ENCODE peak calls at places on chromosomes 12 and 14, in nine cellular contexts. A is HS-5; M is NCI-H1092; S is naive thymus-derived CD4-positive, alpha-beta T cell; U is cerebellum; N is type B pancreatic cell; W is PC-9; J is germinal center; H is AG08396. Y is an unnamed sample.

GRCh38 chr14:23579311-23579630 is 681 bp upstream of the JPH4 start:
- DNase-seq in H (no peak), S (no peak), A (no peak), W (no peak), J (no peak), U (no peak), N (peak; percentile 59), M (no peak), Y (no peak)

GRCh38 chr14:22336031-22336430 is 253.0 kb downstream of the DAD1 start:
- DNase-seq in A (no peak), S (no peak), H (no peak), W (no peak), N (no peak), J (no peak), M (no peak), U (no peak), Y (no peak)

GRCh38 chr12:70831538-70831937 is 89.0 kb downstream of the PTPRR start:
- DNase-seq in W (no peak), A (no peak), S (no peak), H (no peak), U (peak; percentile 81), J (no peak), M (no peak), N (no peak), Y (no peak)

GRCh38 chr14:54567224-54567633 is 301 bp downstream of the SAMD4A start:
- DNase-seq in U (no peak), M (no peak), S (no peak), N (peak; percentile 74), J (no peak), H (peak; percentile 36), A (no peak), W (no peak), Y (peak; percentile 71)

GRCh38 chr12:52207895-52208294 is 16.1 kb upstream of the KRT80 start:
- DNase-seq in N (no peak), H (no peak), M (peak; percentile 78), S (no peak), U (peak; percentile 91), W (peak; percentile 78), J (no peak), A (no peak), Y (no peak)

GRCh38 chr14:100030441-100031153 is 34.6 kb upstream of the EVL start:
- DNase-seq in A (peak; percentile 71), N (no peak), U (no peak), H (peak; percentile 62), M (no peak), S (no peak), J (no peak), W (no peak), Y (no peak)

GRCh38 chr12:97837401-97837800 is 374.8 kb downstream of the RMST start:
- DNase-seq in H (no peak), N (no peak), S (no peak), J (no peak), M (no peak), A (no peak), W (no peak), U (no peak), Y (no peak)

GRCh38 chr14:97946291-97946690 is 1149.1 kb downstream of the VRK1 start:
- DNase-seq in N (no peak), W (no peak), S (no peak), A (no peak), U (no peak), J (no peak), H (no peak), M (no peak), Y (no peak)

GRCh38 chr12:56800221-56800620 is 37.1 kb downstream of the HSD17B6 start:
- DNase-seq in U (no peak), A (no peak), W (no peak), N (no peak), M (no peak), H (no peak), S (no peak), J (no peak), Y (no peak)

GRCh38 chr14:69713976-69714716 is 52.8 kb upstream of the SRSF5 start:
- DNase-seq in S (no peak), M (peak; percentile 36), U (no peak), N (no peak), A (no peak), W (no peak), H (no peak), J (no peak), Y (no peak)

GRCh38 chr14:61280092-61280525 is 1.0 kb downstream of the TMEM30B start:
- DNase-seq in S (peak; percentile 53), U (no peak), N (no peak), H (no peak), J (peak; percentile 7), W (no peak), A (no peak), M (no peak), Y (no peak)

GRCh38 chr12:123126294-123127144 is 24.4 kb downstream of the PITPNM2 start:
- DNase-seq in J (no peak), H (peak; percentile 89), M (no peak), N (no peak), A (peak; percentile 98), U (no peak), S (no peak), W (peak; percentile 91), Y (no peak)

GRCh38 chr14:65032319-65032718 is 45.6 kb downstream of the FNTB start:
- DNase-seq in H (no peak), M (no peak), A (no peak), N (no peak), J (no peak), U (peak; percentile 87), S (no peak), W (no peak), Y (no peak)

GRCh38 chr12:121799175-121799841 is 4.5 kb upstream of the SETD1B start:
- DNase-seq in H (peak; percentile 84), J (peak; percentile 56), M (peak; percentile 36), A (no peak), U (no peak), W (peak; percentile 78), S (peak; percentile 71), N (no peak), Y (peak; percentile 77)

GRCh38 chr14:65804752-65805473 is 392.4 kb downstream of the FUT8 start:
- DNase-seq in A (no peak), M (no peak), W (no peak), J (no peak), S (no peak), N (no peak), H (no peak), U (no peak), Y (no peak)

GRCh38 chr12:72471806-72472205 is 199.6 kb downstream of the TRHDE start:
- DNase-seq in A (no peak), J (no peak), S (no peak), U (no peak), W (no peak), M (no peak), H (no peak), N (no peak), Y (no peak)

GRCh38 chr12:52976574-52977071 is 27.7 kb downstream of the KRT18 start:
- DNase-seq in M (no peak), H (no peak), J (no peak), N (no peak), W (peak; percentile 51), A (no peak), U (no peak), S (no peak), Y (peak; percentile 27)

GRCh38 chr12:49187184-49187583 is 1.7 kb downstream of the TUBA1A start:
- DNase-seq in A (no peak), N (peak; percentile 65), U (peak; percentile 86), J (no peak), S (peak; percentile 11), M (no peak), H (peak; percentile 44), W (no peak), Y (peak; percentile 78)

GRCh38 chr12:45349911-45350310 is 134.0 kb downstream of the ANO6 start:
- DNase-seq in N (no peak), H (no peak), M (no peak), W (peak; percentile 33), J (no peak), S (no peak), A (no peak), U (no peak), Y (no peak)

GRCh38 chr12:74816398-74817175 is 279.0 kb downstream of the ATXN7L3B start:
- DNase-seq in M (no peak), A (no peak), S (no peak), N (no peak), U (no peak), W (no peak), J (no peak), H (no peak), Y (no peak)

GRCh38 chr14:87073880-87074570 is 919.0 kb downstream of the GALC start:
- DNase-seq in U (no peak), A (no peak), M (no peak), N (no peak), W (no peak), J (no peak), S (no peak), H (no peak), Y (no peak)

GRCh38 chr14:105180598-105181528 is at the start of gene NUDT14:
- DNase-seq in U (peak; percentile 87), J (peak; percentile 96), N (peak; percentile 90), H (peak; percentile 96), W (peak; percentile 51), M (no peak), A (no peak), S (peak; percentile 82), Y (no peak)

GRCh38 chr12:108214486-108214885 is 85.4 kb downstream of the WSCD2 start:
- DNase-seq in U (no peak), S (no peak), H (peak; percentile 62), A (no peak), W (no peak), J (no peak), M (no peak), N (no peak), Y (no peak)

GRCh38 chr14:73026243-73026844 is 562 bp downstream of the ZFYVE1 start:
- DNase-seq in W (no peak), S (peak; percentile 10), H (no peak), A (no peak), N (no peak), M (no peak), J (no peak), U (no peak), Y (no peak)

GRCh38 chr14:37403656-37404055 is 191.4 kb downstream of the FOXA1 start:
- DNase-seq in W (no peak), H (no peak), A (no peak), U (no peak), M (no peak), S (no peak), N (no peak), J (no peak), Y (peak; percentile 27)

GRCh38 chr14:55581011-55581806 is 1.2 kb downstream of the KTN1 start:
- DNase-seq in A (no peak), M (no peak), H (peak; percentile 40), S (peak; percentile 46), W (no peak), J (peak; percentile 30), N (peak; percentile 73), U (peak; percentile 14), Y (no peak)

GRCh38 chr14:47555333-47555732 is 120.1 kb downstream of the MDGA2 start:
- DNase-seq in W (no peak), A (peak; percentile 36), J (no peak), N (no peak), M (no peak), U (no peak), S (no peak), H (no peak), Y (no peak)

GRCh38 chr14:90721619-90722305 is 94.5 kb downstream of the TTC7B start:
- DNase-seq in N (peak; percentile 2), J (no peak), S (no peak), A (no peak), W (no peak), H (no peak), U (no peak), M (no peak), Y (no peak)

GRCh38 chr14:45251912-45252311 is 1.1 kb downstream of the MIS18BP1 start:
- DNase-seq in W (peak; percentile 36), J (peak; percentile 66), A (no peak), H (no peak), S (no peak), N (no peak), M (no peak), U (no peak), Y (no peak)

GRCh38 chr14:104798300-104799238 is 2.3 kb upstream of the ZBTB42 start:
- DNase-seq in U (no peak), M (no peak), H (no peak), J (no peak), W (no peak), S (no peak), A (no peak), N (no peak), Y (no peak)

GRCh38 chr14:104136472-104137296 is 1.7 kb upstream of the KIF26A start:
- DNase-seq in U (no peak), N (no peak), A (no peak), W (no peak), H (no peak), J (no peak), S (no peak), M (no peak), Y (peak; percentile 74)

Y was measured in retina.